ENCODE peak calls at places on chromosomes 2 and 18, in seven cellular contexts. One of them, this sample, is unnamed. For H3K4me1, the result is how much of the 10 kb centered on the place peaks cover.

GRCh38 chr2:191811807-191812602 is 34.9 kb downstream of the CAVIN2 start:
- DNase-seq in PC-3: peak
- DNase-seq in testis: peak
- DNase-seq in right atrium auricular region: peak
- DNase-seq in effector memory CD4-positive, alpha-beta T cell: no peak
- DNase-seq in tibial artery: no peak
- DNase-seq in A549: peak
- DNase-seq in this sample: no peak

GRCh38 chr2:241965931-241966412 is 96.4 kb downstream of the RTP5 start:
- DNase-seq in PC-3: peak
- DNase-seq in testis: peak
- DNase-seq in right atrium auricular region: peak
- DNase-seq in effector memory CD4-positive, alpha-beta T cell: peak
- DNase-seq in tibial artery: peak
- DNase-seq in A549: no peak
- DNase-seq in this sample: peak

GRCh38 chr2:216636570-216637450 is 3.6 kb downstream of the IGFBP2 start:
- DNase-seq in PC-3: peak
- DNase-seq in testis: no peak
- DNase-seq in right atrium auricular region: no peak
- DNase-seq in effector memory CD4-positive, alpha-beta T cell: no peak
- DNase-seq in tibial artery: peak
- DNase-seq in A549: peak
- DNase-seq in this sample: no peak

GRCh38 chr2:112756207-112756606 is 8.2 kb downstream of the CKAP2L start:
- DNase-seq in PC-3: no peak
- DNase-seq in testis: no peak
- DNase-seq in right atrium auricular region: no peak
- DNase-seq in effector memory CD4-positive, alpha-beta T cell: no peak
- DNase-seq in tibial artery: no peak
- DNase-seq in A549: no peak
- DNase-seq in this sample: no peak

GRCh38 chr18:3247243-3248061 is at the start of gene MYL12A:
- DNase-seq in PC-3: peak
- DNase-seq in testis: peak
- DNase-seq in right atrium auricular region: peak
- DNase-seq in effector memory CD4-positive, alpha-beta T cell: peak
- DNase-seq in tibial artery: peak
- DNase-seq in A549: peak
- DNase-seq in this sample: peak

GRCh38 chr18:41875094-41875780 is 79.8 kb upstream of the PIK3C3 start:
- DNase-seq in PC-3: peak
- DNase-seq in testis: no peak
- DNase-seq in right atrium auricular region: no peak
- DNase-seq in effector memory CD4-positive, alpha-beta T cell: no peak
- DNase-seq in tibial artery: no peak
- DNase-seq in A549: no peak
- DNase-seq in this sample: no peak

GRCh38 chr2:98867539-98868309 is 68.3 kb downstream of the CRACDL start:
- DNase-seq in PC-3: peak
- DNase-seq in testis: no peak
- DNase-seq in right atrium auricular region: no peak
- DNase-seq in effector memory CD4-positive, alpha-beta T cell: no peak
- DNase-seq in tibial artery: no peak
- DNase-seq in A549: no peak
- DNase-seq in this sample: no peak

GRCh38 chr2:132641819-132642218 is 28.2 kb downstream of the LYPD1 start:
- DNase-seq in PC-3: no peak
- DNase-seq in testis: no peak
- DNase-seq in right atrium auricular region: no peak
- DNase-seq in effector memory CD4-positive, alpha-beta T cell: no peak
- DNase-seq in tibial artery: no peak
- DNase-seq in A549: no peak
- DNase-seq in this sample: no peak

GRCh38 chr2:157184161-157184910 is 73.2 kb upstream of the GALNT5 start:
- DNase-seq in PC-3: no peak
- DNase-seq in testis: no peak
- DNase-seq in right atrium auricular region: no peak
- DNase-seq in effector memory CD4-positive, alpha-beta T cell: no peak
- DNase-seq in tibial artery: no peak
- DNase-seq in A549: no peak
- DNase-seq in this sample: no peak

GRCh38 chr2:26430826-26431225 is 29.1 kb downstream of the DRC1 start:
- DNase-seq in PC-3: no peak
- DNase-seq in testis: no peak
- DNase-seq in right atrium auricular region: no peak
- DNase-seq in effector memory CD4-positive, alpha-beta T cell: no peak
- DNase-seq in tibial artery: no peak
- DNase-seq in A549: no peak
- DNase-seq in this sample: no peak

GRCh38 chr2:213167559-213167958 is 16.1 kb upstream of the IKZF2 start:
- DNase-seq in PC-3: no peak
- DNase-seq in testis: peak
- DNase-seq in right atrium auricular region: no peak
- DNase-seq in effector memory CD4-positive, alpha-beta T cell: no peak
- DNase-seq in tibial artery: no peak
- DNase-seq in A549: no peak
- DNase-seq in this sample: no peak

GRCh38 chr2:42331569-42332284 is 29.3 kb downstream of the COX7A2L start:
- DNase-seq in PC-3: no peak
- DNase-seq in testis: no peak
- DNase-seq in right atrium auricular region: no peak
- DNase-seq in effector memory CD4-positive, alpha-beta T cell: no peak
- DNase-seq in tibial artery: no peak
- DNase-seq in A549: no peak
- DNase-seq in this sample: no peak

GRCh38 chr2:147649963-147650362 is 194.9 kb upstream of the ACVR2A start:
- DNase-seq in PC-3: peak
- DNase-seq in testis: no peak
- DNase-seq in right atrium auricular region: no peak
- DNase-seq in effector memory CD4-positive, alpha-beta T cell: no peak
- DNase-seq in tibial artery: no peak
- DNase-seq in A549: no peak
- DNase-seq in this sample: no peak

GRCh38 chr2:227508001-227508400 is 36.0 kb downstream of the AGFG1 start:
- DNase-seq in PC-3: no peak
- DNase-seq in testis: no peak
- DNase-seq in right atrium auricular region: no peak
- DNase-seq in effector memory CD4-positive, alpha-beta T cell: no peak
- DNase-seq in tibial artery: no peak
- DNase-seq in A549: no peak
- DNase-seq in this sample: no peak

GRCh38 chr18:37420315-37420880 is 145.2 kb downstream of the CELF4 start:
- DNase-seq in PC-3: no peak
- DNase-seq in testis: no peak
- DNase-seq in right atrium auricular region: no peak
- DNase-seq in effector memory CD4-positive, alpha-beta T cell: no peak
- DNase-seq in tibial artery: no peak
- DNase-seq in A549: no peak
- DNase-seq in this sample: no peak

GRCh38 chr2:37585295-37585908 is 86.0 kb downstream of the CDC42EP3 start:
- DNase-seq in PC-3: peak
- DNase-seq in testis: peak
- DNase-seq in right atrium auricular region: no peak
- DNase-seq in effector memory CD4-positive, alpha-beta T cell: no peak
- DNase-seq in tibial artery: no peak
- DNase-seq in A549: no peak
- DNase-seq in this sample: no peak

GRCh38 chr2:47198985-47199451 is 43.9 kb upstream of the STPG4 start:
- DNase-seq in PC-3: peak
- DNase-seq in testis: no peak
- DNase-seq in right atrium auricular region: no peak
- DNase-seq in effector memory CD4-positive, alpha-beta T cell: no peak
- DNase-seq in tibial artery: no peak
- DNase-seq in A549: no peak
- DNase-seq in this sample: no peak

DNA sequence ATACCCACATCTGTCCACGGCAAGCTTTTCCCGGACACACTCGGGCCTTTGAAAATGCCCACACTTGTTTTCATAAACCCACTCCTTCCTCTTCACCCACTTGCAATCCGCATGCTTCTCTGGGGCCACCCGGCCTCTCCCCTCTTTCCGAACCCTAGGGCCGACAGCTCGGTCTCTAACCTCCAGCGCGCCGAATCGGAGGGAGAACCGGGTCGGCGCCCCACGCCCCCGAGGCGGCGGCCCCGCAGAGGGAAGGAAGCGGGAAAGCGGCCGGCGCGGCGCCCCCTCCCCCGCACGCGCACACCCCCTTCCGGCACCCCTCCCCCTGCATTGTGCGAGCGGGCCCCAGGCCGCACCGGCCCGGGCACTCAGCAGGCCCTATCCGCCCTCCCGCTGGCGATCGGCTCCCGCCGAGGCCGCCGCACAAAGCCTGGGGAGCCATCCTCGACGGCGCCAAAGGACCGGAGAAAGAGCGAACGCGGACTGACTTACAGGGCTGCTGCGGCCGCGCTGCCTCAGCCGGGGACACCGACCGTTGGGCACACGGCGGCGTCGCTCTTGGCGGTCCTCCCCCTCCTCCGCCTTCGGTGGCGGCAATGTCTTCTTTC is 435 bp downstream of the PUM2 start:
- DNase-seq in PC-3: peak
- DNase-seq in testis: peak
- DNase-seq in right atrium auricular region: no peak
- DNase-seq in effector memory CD4-positive, alpha-beta T cell: peak
- DNase-seq in tibial artery: no peak
- DNase-seq in A549: peak
- DNase-seq in this sample: peak
- H3K4me1 ChIP-seq in PC-3: under half
- H3K4me1 ChIP-seq in testis: under half
- H3K4me1 ChIP-seq in right atrium auricular region: half or more
- H3K4me1 ChIP-seq in effector memory CD4-positive, alpha-beta T cell: under half
- H3K4me1 ChIP-seq in tibial artery: under half
- H3K4me1 ChIP-seq in A549: under half
- H3K4me1 ChIP-seq in this sample: half or more

GRCh38 chr2:143600136-143600535 is 470.9 kb downstream of the ARHGAP15 start:
- DNase-seq in PC-3: no peak
- DNase-seq in testis: no peak
- DNase-seq in right atrium auricular region: no peak
- DNase-seq in effector memory CD4-positive, alpha-beta T cell: no peak
- DNase-seq in tibial artery: no peak
- DNase-seq in A549: no peak
- DNase-seq in this sample: no peak

GRCh38 chr2:143601828-143602227 is 472.6 kb downstream of the ARHGAP15 start:
- DNase-seq in PC-3: no peak
- DNase-seq in testis: no peak
- DNase-seq in right atrium auricular region: no peak
- DNase-seq in effector memory CD4-positive, alpha-beta T cell: no peak
- DNase-seq in tibial artery: no peak
- DNase-seq in A549: no peak
- DNase-seq in this sample: no peak

GRCh38 chr2:143604172-143604571 is 475.0 kb downstream of the ARHGAP15 start:
- DNase-seq in PC-3: no peak
- DNase-seq in testis: no peak
- DNase-seq in right atrium auricular region: no peak
- DNase-seq in effector memory CD4-positive, alpha-beta T cell: no peak
- DNase-seq in tibial artery: no peak
- DNase-seq in A549: no peak
- DNase-seq in this sample: no peak

GRCh38 chr2:143607446-143608110 is 478.4 kb downstream of the ARHGAP15 start:
- DNase-seq in PC-3: no peak
- DNase-seq in testis: no peak
- DNase-seq in right atrium auricular region: no peak
- DNase-seq in effector memory CD4-positive, alpha-beta T cell: no peak
- DNase-seq in tibial artery: no peak
- DNase-seq in A549: no peak
- DNase-seq in this sample: no peak

DNA sequence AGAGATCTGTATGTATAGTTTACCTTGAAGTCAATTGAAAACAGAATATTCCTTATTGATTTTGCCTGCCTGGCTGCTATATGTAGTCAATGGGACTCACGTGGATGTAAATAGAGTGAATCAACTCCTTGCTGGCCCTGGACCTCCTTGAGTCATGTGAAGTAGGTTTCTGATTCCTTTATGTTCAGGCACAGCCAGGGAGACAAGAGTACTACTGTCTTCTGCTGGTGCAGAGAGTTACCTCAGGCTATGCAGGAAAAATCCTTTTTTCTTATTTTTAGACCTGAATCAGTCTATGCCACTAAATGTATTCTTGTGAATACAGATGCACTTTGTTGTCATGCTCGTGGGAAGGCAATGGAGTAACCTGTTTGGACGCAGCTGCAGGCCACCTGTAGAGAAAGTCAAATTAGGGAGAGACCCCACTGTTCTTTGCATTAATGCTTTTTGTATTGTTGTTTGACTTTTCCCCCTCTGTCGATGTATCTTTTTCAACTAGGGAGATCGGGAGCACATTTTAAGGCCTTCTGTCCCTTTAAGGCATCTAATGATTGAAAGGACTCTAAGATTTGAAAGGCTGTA is 473.9 kb downstream of the ARHGAP15 start:
- DNase-seq in PC-3: no peak
- DNase-seq in testis: no peak
- DNase-seq in right atrium auricular region: no peak
- DNase-seq in effector memory CD4-positive, alpha-beta T cell: no peak
- DNase-seq in tibial artery: no peak
- DNase-seq in A549: no peak
- DNase-seq in this sample: no peak
- H3K4me3 ChIP-seq in PC-3: no peak
- H3K4me3 ChIP-seq in testis: no peak
- H3K4me3 ChIP-seq in right atrium auricular region: no peak
- H3K4me3 ChIP-seq in effector memory CD4-positive, alpha-beta T cell: no peak
- H3K4me3 ChIP-seq in tibial artery: no peak
- H3K4me3 ChIP-seq in A549: no peak
- H3K4me3 ChIP-seq in this sample: no peak

DNA sequence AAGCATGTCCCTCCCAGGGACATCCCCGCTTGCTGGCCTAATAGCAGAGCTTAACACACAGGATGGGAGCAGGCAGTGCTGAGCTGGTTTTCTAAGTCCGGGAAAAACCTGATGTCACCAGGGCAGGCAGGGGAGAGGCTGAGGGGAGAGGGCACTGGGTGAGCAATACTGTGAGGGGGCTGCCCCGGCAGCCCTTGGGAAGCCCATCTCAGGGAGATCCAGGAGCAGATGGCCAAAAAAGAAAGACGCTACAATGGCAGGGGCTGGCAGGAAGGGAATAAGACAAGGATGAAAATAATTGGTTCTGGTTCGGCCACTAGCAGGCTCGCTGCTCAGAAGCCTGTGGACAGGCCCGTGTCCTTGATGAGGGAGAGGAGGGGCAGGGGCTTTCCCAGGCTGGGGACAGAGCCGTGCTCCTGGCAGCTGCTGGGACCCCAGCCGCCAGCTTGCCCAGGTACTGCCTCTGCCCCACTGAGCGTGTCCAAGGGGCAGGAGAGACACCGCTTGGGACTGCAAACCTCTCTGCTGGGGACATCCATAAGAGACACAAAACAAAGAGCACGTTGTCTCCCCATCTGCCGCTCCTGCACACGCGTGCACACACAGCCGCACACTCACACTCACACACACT is 30.2 kb downstream of the SMAD7 start:
- DNase-seq in PC-3: no peak
- DNase-seq in testis: no peak
- DNase-seq in right atrium auricular region: no peak
- DNase-seq in effector memory CD4-positive, alpha-beta T cell: no peak
- DNase-seq in tibial artery: peak
- DNase-seq in A549: no peak
- DNase-seq in this sample: no peak
- H3K4me1 ChIP-seq in PC-3: under half
- H3K4me1 ChIP-seq in testis: under half
- H3K4me1 ChIP-seq in right atrium auricular region: half or more
- H3K4me1 ChIP-seq in effector memory CD4-positive, alpha-beta T cell: under half
- H3K4me1 ChIP-seq in tibial artery: half or more
- H3K4me1 ChIP-seq in A549: half or more
- H3K4me1 ChIP-seq in this sample: under half

GRCh38 chr2:136917281-136917680 is 151.9 kb downstream of the THSD7B start:
- DNase-seq in PC-3: no peak
- DNase-seq in testis: no peak
- DNase-seq in right atrium auricular region: no peak
- DNase-seq in effector memory CD4-positive, alpha-beta T cell: no peak
- DNase-seq in tibial artery: no peak
- DNase-seq in A549: no peak
- DNase-seq in this sample: no peak
- H3K4me3 ChIP-seq in PC-3: no peak
- H3K4me3 ChIP-seq in testis: no peak
- H3K4me3 ChIP-seq in right atrium auricular region: no peak
- H3K4me3 ChIP-seq in effector memory CD4-positive, alpha-beta T cell: no peak
- H3K4me3 ChIP-seq in tibial artery: no peak
- H3K4me3 ChIP-seq in A549: no peak
- H3K4me3 ChIP-seq in this sample: no peak

This sample was measured in CD8-positive, alpha-beta memory T cell.